ENCODE peak calls at places on chromosomes 4 and X, in four cellular contexts. One of them, this sample, is unnamed.

GRCh38 chr4:65450899-65451298 is 219.4 kb downstream of the EPHA5 start:
- DNase-seq in mammary epithelial cell: no peak
- DNase-seq in fibroblast of pulmonary artery: peak; percentile 1
- DNase-seq in BJ: no peak
- DNase-seq in this sample: no peak

GRCh38 chrX:134603806-134604700 is 54.2 kb downstream of the PLAC1 start:
- DNase-seq in mammary epithelial cell: peak; percentile 74
- DNase-seq in fibroblast of pulmonary artery: peak; percentile 90
- DNase-seq in BJ: peak; percentile 62
- DNase-seq in this sample: peak; percentile 95

GRCh38 chrX:20654596-20655106 is 387.9 kb upstream of the RPS6KA3 start:
- DNase-seq in mammary epithelial cell: peak; percentile 53
- DNase-seq in fibroblast of pulmonary artery: no peak
- DNase-seq in BJ: no peak
- DNase-seq in this sample: peak; percentile 50

GRCh38 chrX:20884565-20884964 is 489.7 kb upstream of the CNKSR2 start:
- DNase-seq in mammary epithelial cell: no peak
- DNase-seq in fibroblast of pulmonary artery: no peak
- DNase-seq in BJ: no peak
- DNase-seq in this sample: no peak

GRCh38 chr4:17335371-17335770 is 176.5 kb downstream of the QDPR start:
- DNase-seq in mammary epithelial cell: no peak
- DNase-seq in fibroblast of pulmonary artery: no peak
- DNase-seq in BJ: no peak
- DNase-seq in this sample: no peak

GRCh38 chrX:123959281-123960063 is 2.0 kb upstream of the STAG2 start:
- DNase-seq in mammary epithelial cell: peak; percentile 28
- DNase-seq in fibroblast of pulmonary artery: peak; percentile 35
- DNase-seq in BJ: no peak
- DNase-seq in this sample: peak; percentile 34

GRCh38 chr4:29560452-29560851 is 1159.7 kb upstream of the PCDH7 start:
- DNase-seq in mammary epithelial cell: no peak
- DNase-seq in fibroblast of pulmonary artery: no peak
- DNase-seq in BJ: no peak
- DNase-seq in this sample: peak; percentile 6

GRCh38 chr4:180913750-180914149 is 1329.5 kb upstream of the TENM3 start:
- DNase-seq in mammary epithelial cell: peak; percentile 90
- DNase-seq in fibroblast of pulmonary artery: peak; percentile 11
- DNase-seq in BJ: peak; percentile 82
- DNase-seq in this sample: peak; percentile 45

GRCh38 chrX:68440940-68441339 is 7.6 kb upstream of the OPHN1 start:
- DNase-seq in mammary epithelial cell: peak; percentile 25
- DNase-seq in fibroblast of pulmonary artery: peak; percentile 85
- DNase-seq in BJ: no peak
- DNase-seq in this sample: peak; percentile 70

GRCh38 chr4:48752726-48753125 is 27.4 kb downstream of the FRYL start:
- DNase-seq in mammary epithelial cell: no peak
- DNase-seq in fibroblast of pulmonary artery: peak; percentile 31
- DNase-seq in BJ: no peak
- DNase-seq in this sample: peak; percentile 21

GRCh38 chr4:17810260-17811077 is at the start of the genes DCAF16 and NCAPG:
- DNase-seq in mammary epithelial cell: peak; percentile 99
- DNase-seq in fibroblast of pulmonary artery: peak; percentile 100
- DNase-seq in BJ: peak; percentile 96
- DNase-seq in this sample: peak; percentile 99

GRCh38 chr4:73485596-73485995 is 4.1 kb downstream of the AFM start:
- DNase-seq in mammary epithelial cell: no peak
- DNase-seq in fibroblast of pulmonary artery: no peak
- DNase-seq in BJ: no peak
- DNase-seq in this sample: no peak

GRCh38 chr4:85815796-85816459 is 341.0 kb downstream of the ARHGAP24 start:
- DNase-seq in mammary epithelial cell: no peak
- DNase-seq in fibroblast of pulmonary artery: no peak
- DNase-seq in BJ: no peak
- DNase-seq in this sample: no peak

GRCh38 chr4:175542787-175543186 is 269.3 kb downstream of the GPM6A start:
- DNase-seq in mammary epithelial cell: no peak
- DNase-seq in fibroblast of pulmonary artery: peak; percentile 38
- DNase-seq in BJ: no peak
- DNase-seq in this sample: no peak

GRCh38 chr4:8742546-8742945 is 129.1 kb downstream of the HMX1 start:
- DNase-seq in mammary epithelial cell: no peak
- DNase-seq in fibroblast of pulmonary artery: no peak
- DNase-seq in BJ: no peak
- DNase-seq in this sample: no peak

GRCh38 chr4:84796388-84796787 is 170.1 kb downstream of the WDFY3 start:
- DNase-seq in mammary epithelial cell: no peak
- DNase-seq in fibroblast of pulmonary artery: no peak
- DNase-seq in BJ: no peak
- DNase-seq in this sample: no peak

GRCh38 chr4:33262809-33263208 is 2542.6 kb downstream of the PCDH7 start:
- DNase-seq in mammary epithelial cell: no peak
- DNase-seq in fibroblast of pulmonary artery: peak; percentile 17
- DNase-seq in BJ: peak; percentile 48
- DNase-seq in this sample: peak; percentile 35

GRCh38 chr4:156662921-156663320 is 308.7 kb downstream of the PDGFC start:
- DNase-seq in mammary epithelial cell: no peak
- DNase-seq in fibroblast of pulmonary artery: peak; percentile 13
- DNase-seq in BJ: no peak
- DNase-seq in this sample: peak; percentile 41

GRCh38 chr4:78369691-78370090 is 181.9 kb upstream of the ANXA3 start:
- DNase-seq in mammary epithelial cell: no peak
- DNase-seq in fibroblast of pulmonary artery: no peak
- DNase-seq in BJ: no peak
- DNase-seq in this sample: peak; percentile 38

GRCh38 chr4:177487977-177488376 is 45.7 kb upstream of the AGA start:
- DNase-seq in mammary epithelial cell: peak; percentile 56
- DNase-seq in fibroblast of pulmonary artery: no peak
- DNase-seq in BJ: no peak
- DNase-seq in this sample: no peak

GRCh38 chr4:73417973-73418372 is 13.9 kb downstream of the ALB start:
- DNase-seq in mammary epithelial cell: peak; percentile 3
- DNase-seq in fibroblast of pulmonary artery: peak; percentile 35
- DNase-seq in BJ: no peak
- DNase-seq in this sample: peak; percentile 20

GRCh38 chr4:94207469-94208224 is at the start of gene SMARCAD1:
- DNase-seq in mammary epithelial cell: peak; percentile 91
- DNase-seq in fibroblast of pulmonary artery: peak; percentile 98
- DNase-seq in BJ: peak; percentile 55
- DNase-seq in this sample: peak; percentile 97
- H3K4me3 ChIP-seq in mammary epithelial cell: peak within 1 kb of the TSS; percentile 93
- H3K4me3 ChIP-seq in fibroblast of pulmonary artery: peak within 1 kb of the TSS; percentile 94
- H3K4me3 ChIP-seq in BJ: peak within 1 kb of the TSS; percentile 94
- H3K4me3 ChIP-seq in this sample: peak within 1 kb of the TSS; percentile 95

GRCh38 chrX:11509786-11510185 is 155.9 kb downstream of the ARHGAP6 start:
- DNase-seq in mammary epithelial cell: no peak
- DNase-seq in fibroblast of pulmonary artery: peak; percentile 72
- DNase-seq in BJ: no peak
- DNase-seq in this sample: no peak

GRCh38 chrX:11499076-11500044 is 166.4 kb downstream of the ARHGAP6 start:
- DNase-seq in mammary epithelial cell: no peak
- DNase-seq in fibroblast of pulmonary artery: peak; percentile 79
- DNase-seq in BJ: no peak
- DNase-seq in this sample: peak; percentile 67

GRCh38 chrX:11504234-11504633 is 161.5 kb downstream of the ARHGAP6 start:
- DNase-seq in mammary epithelial cell: no peak
- DNase-seq in fibroblast of pulmonary artery: no peak
- DNase-seq in BJ: no peak
- DNase-seq in this sample: no peak
- TF ChIP-seq CTCF in mammary epithelial cell: no peak
- TF ChIP-seq CTCF in fibroblast of pulmonary artery: no peak
- TF ChIP-seq CTCF in BJ: no peak
- TF ChIP-seq CTCF in this sample: no peak

GRCh38 chr4:77072195-77072753 is 3.5 kb downstream of the CCNI start:
- DNase-seq in mammary epithelial cell: peak; percentile 83
- DNase-seq in fibroblast of pulmonary artery: no peak
- DNase-seq in BJ: no peak
- DNase-seq in this sample: no peak
- H3K4me3 ChIP-seq in mammary epithelial cell: no peak overlapping the region
- H3K4me3 ChIP-seq in fibroblast of pulmonary artery: peak overlapping the region; percentile 66
- H3K4me3 ChIP-seq in BJ: no peak overlapping the region
- H3K4me3 ChIP-seq in this sample: no peak overlapping the region

GRCh38 chrX:79524642-79525041 is 157.5 kb upstream of the ITM2A start:
- DNase-seq in mammary epithelial cell: peak; percentile 3
- DNase-seq in fibroblast of pulmonary artery: no peak
- DNase-seq in BJ: no peak
- DNase-seq in this sample: no peak
- TF ChIP-seq CTCF in mammary epithelial cell: peak; percentile 27
- TF ChIP-seq CTCF in fibroblast of pulmonary artery: no peak
- TF ChIP-seq CTCF in BJ: no peak
- TF ChIP-seq CTCF in this sample: peak; percentile 24

GRCh38 chr4:7101692-7102515 is 34.0 kb upstream of the GRPEL1 start:
- DNase-seq in mammary epithelial cell: peak; percentile 51
- DNase-seq in fibroblast of pulmonary artery: peak; percentile 61
- DNase-seq in BJ: no peak
- DNase-seq in this sample: peak; percentile 64
- H3K4me3 ChIP-seq in mammary epithelial cell: peak overlapping the region; percentile 5
- H3K4me3 ChIP-seq in fibroblast of pulmonary artery: peak overlapping the region; percentile 28
- H3K4me3 ChIP-seq in BJ: peak overlapping the region; percentile 28
- H3K4me3 ChIP-seq in this sample: peak overlapping the region; percentile 13

GRCh38 chr4:13430834-13431568 is 53.1 kb downstream of the RAB28 start:
- DNase-seq in mammary epithelial cell: no peak
- DNase-seq in fibroblast of pulmonary artery: no peak
- DNase-seq in BJ: no peak
- DNase-seq in this sample: no peak
- TF ChIP-seq CTCF in mammary epithelial cell: peak; percentile 36
- TF ChIP-seq CTCF in fibroblast of pulmonary artery: peak; percentile 17
- TF ChIP-seq CTCF in BJ: no peak
- TF ChIP-seq CTCF in this sample: peak; percentile 30

GRCh38 chr4:124851741-124852140 is 139.2 kb upstream of the ANKRD50 start:
- DNase-seq in mammary epithelial cell: no peak
- DNase-seq in fibroblast of pulmonary artery: no peak
- DNase-seq in BJ: no peak
- DNase-seq in this sample: no peak

DNA sequence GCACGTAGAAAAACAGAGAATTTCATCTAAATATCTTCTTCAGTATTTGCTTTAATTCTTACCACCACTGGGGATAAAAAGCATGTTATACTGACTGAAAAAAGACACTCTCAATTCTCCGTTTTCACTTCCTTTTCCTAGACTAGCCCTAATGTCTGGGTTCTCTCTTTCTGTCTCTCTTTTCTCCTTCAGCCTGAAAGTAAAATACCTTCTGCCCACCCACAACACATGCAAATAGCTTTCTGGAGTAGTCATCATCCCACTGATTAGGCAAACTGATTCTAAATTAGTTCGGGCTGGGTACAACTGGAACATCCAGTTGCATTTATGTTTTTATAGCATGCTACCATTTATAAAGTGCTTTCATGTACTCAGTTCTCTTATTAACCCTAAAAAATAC is 142.4 kb upstream of the ANKRD50 start:
- DNase-seq in mammary epithelial cell: peak; percentile 32
- DNase-seq in fibroblast of pulmonary artery: peak; percentile 8
- DNase-seq in BJ: peak; percentile 22
- DNase-seq in this sample: peak; percentile 48
- H3K4me3 ChIP-seq in mammary epithelial cell: no peak overlapping the region
- H3K4me3 ChIP-seq in fibroblast of pulmonary artery: no peak overlapping the region
- H3K4me3 ChIP-seq in BJ: no peak overlapping the region
- H3K4me3 ChIP-seq in this sample: no peak overlapping the region

GRCh38 chr4:7124643-7125442 is 57.0 kb upstream of the GRPEL1 start:
- DNase-seq in mammary epithelial cell: peak; percentile 23
- DNase-seq in fibroblast of pulmonary artery: peak; percentile 84
- DNase-seq in BJ: no peak
- DNase-seq in this sample: peak; percentile 94
- TF ChIP-seq CTCF in mammary epithelial cell: no peak
- TF ChIP-seq CTCF in fibroblast of pulmonary artery: no peak
- TF ChIP-seq CTCF in BJ: no peak
- TF ChIP-seq CTCF in this sample: peak; percentile 1

DNA sequence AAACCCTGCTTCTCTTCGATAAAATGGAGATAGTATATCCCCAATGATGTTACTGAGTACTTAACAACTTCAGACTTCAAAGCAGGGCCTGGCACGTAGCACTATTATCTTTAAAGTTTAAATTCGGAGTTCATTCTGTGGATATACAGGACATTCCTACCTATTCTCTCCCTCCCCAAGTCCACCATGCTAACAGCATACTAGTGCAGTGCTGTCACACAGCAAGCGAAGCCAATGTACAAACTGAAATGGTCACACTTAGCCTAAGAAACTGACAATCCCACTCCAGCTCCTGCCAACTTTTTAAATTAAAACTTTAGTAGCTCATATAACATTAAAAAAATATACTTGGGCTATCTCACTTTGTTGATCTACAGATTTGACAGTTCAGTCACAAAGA is 1.2 kb upstream of the DNAJB14 start:
- DNase-seq in mammary epithelial cell: no peak
- DNase-seq in fibroblast of pulmonary artery: no peak
- DNase-seq in BJ: no peak
- DNase-seq in this sample: no peak
- H3K4me3 ChIP-seq in mammary epithelial cell: no peak overlapping the region
- H3K4me3 ChIP-seq in fibroblast of pulmonary artery: no peak overlapping the region
- H3K4me3 ChIP-seq in BJ: no peak overlapping the region
- H3K4me3 ChIP-seq in this sample: no peak overlapping the region